ENCODE peak calls at places on chromosomes 5 and 9, in eight cellular contexts. T is IMR-90, V is spleen, U is sigmoid colon, S is stomach, Z is breast epithelium, D is ovary, Y is uterus. Q is an unnamed sample.

GRCh38 chr5:138544171-138545134 is 1.4 kb upstream of the ETF1 start:
- DNase-seq in T (peak; percentile 47), V (no peak), U (peak; percentile 75), S (no peak), Z (no peak), D (peak; percentile 44), Y (no peak), Q (no peak)

GRCh38 chr5:137206030-137206715 is 293.0 kb downstream of the SPOCK1 start:
- DNase-seq in T (peak; percentile 35), V (no peak), U (no peak), S (peak; percentile 35), Z (no peak), D (no peak), Y (no peak), Q (no peak)

GRCh38 chr5:95954716-95955115 is 6.9 kb downstream of the ELL2 start:
- DNase-seq in T (peak; percentile 73), V (no peak), U (no peak), S (no peak), Z (no peak), D (no peak), Y (no peak), Q (no peak)

GRCh38 chr5:15513379-15513778 is 13.4 kb downstream of the FBXL7 start:
- DNase-seq in T (no peak), V (no peak), U (no peak), S (no peak), Z (no peak), D (no peak), Y (no peak), Q (no peak)

GRCh38 chr5:4817742-4818141 is 322.4 kb upstream of the ADAMTS16 start:
- DNase-seq in T (no peak), V (no peak), U (no peak), S (no peak), Z (no peak), D (no peak), Y (no peak), Q (no peak)

GRCh38 chr9:99040911-99041582 is 63.9 kb upstream of the TGFBR1 start:
- DNase-seq in T (peak; percentile 87), V (no peak), U (no peak), S (no peak), Z (no peak), D (no peak), Y (no peak), Q (no peak)

GRCh38 chr5:137190441-137190840 is 308.7 kb downstream of the SPOCK1 start:
- DNase-seq in T (peak; percentile 19), V (no peak), U (no peak), S (no peak), Z (no peak), D (no peak), Y (no peak), Q (no peak)

GRCh38 chr5:177427211-177427822 is 841 bp downstream of the GRK6 start:
- DNase-seq in T (no peak), V (peak; percentile 82), U (no peak), S (no peak), Z (no peak), D (no peak), Y (no peak), Q (no peak)

GRCh38 chr9:38347946-38348345 is 44.6 kb upstream of the ALDH1B1 start:
- DNase-seq in T (no peak), V (peak; percentile 25), U (no peak), S (no peak), Z (no peak), D (no peak), Y (no peak), Q (no peak)

GRCh38 chr5:159605585-159605984 is 275.3 kb upstream of the IL12B start:
- DNase-seq in T (no peak), V (no peak), U (no peak), S (no peak), Z (no peak), D (peak; percentile 28), Y (no peak), Q (no peak)

GRCh38 chr5:88707216-88707965 is 175.6 kb downstream of the MEF2C start:
- DNase-seq in T (peak; percentile 6), V (no peak), U (no peak), S (no peak), Z (no peak), D (no peak), Y (no peak), Q (no peak)

GRCh38 chr5:141001466-141001853 is 35.2 kb downstream of the PCDHAC2 start:
- DNase-seq in T (no peak), V (no peak), U (no peak), S (no peak), Z (no peak), D (no peak), Y (peak; percentile 19), Q (no peak)

GRCh38 chr9:4262735-4263141 is 37.1 kb downstream of the GLIS3 start:
- DNase-seq in T (peak; percentile 87), V (no peak), U (no peak), S (no peak), Z (no peak), D (no peak), Y (no peak), Q (no peak)

GRCh38 chr5:174242573-174242972 is 197.1 kb downstream of the NSG2 start:
- DNase-seq in T (no peak), V (no peak), U (no peak), S (no peak), Z (no peak), D (no peak), Y (no peak), Q (no peak)

GRCh38 chr9:22813520-22813919 is 366.9 kb downstream of the DMRTA1 start:
- DNase-seq in T (peak; percentile 52), V (no peak), U (no peak), S (no peak), Z (no peak), D (no peak), Y (no peak), Q (no peak)

GRCh38 chr5:110105692-110106091 is 416.0 kb downstream of the MAN2A1 start:
- DNase-seq in T (no peak), V (no peak), U (peak; percentile 59), S (peak; percentile 28), Z (no peak), D (no peak), Y (no peak), Q (no peak)

GRCh38 chr5:59525957-59526356 is 367.6 kb downstream of the PDE4D start:
- DNase-seq in T (peak; percentile 51), V (no peak), U (no peak), S (no peak), Z (no peak), D (no peak), Y (no peak), Q (no peak)

GRCh38 chr9:138006576-138007233 is 129.1 kb downstream of the CACNA1B start:
- DNase-seq in T (no peak), V (peak; percentile 57), U (peak; percentile 40), S (peak; percentile 19), Z (peak; percentile 46), D (no peak), Y (no peak), Q (no peak)
- H3K27me3 ChIP-seq in T (no peaks in the 10 kb centered on the region), V (no peaks in the 10 kb centered on the region), U (no peaks in the 10 kb centered on the region), S (no peaks in the 10 kb centered on the region), Z (no peaks in the 10 kb centered on the region), D (no peaks in the 10 kb centered on the region), Y (no peaks in the 10 kb centered on the region), Q (no peaks in the 10 kb centered on the region)

DNA sequence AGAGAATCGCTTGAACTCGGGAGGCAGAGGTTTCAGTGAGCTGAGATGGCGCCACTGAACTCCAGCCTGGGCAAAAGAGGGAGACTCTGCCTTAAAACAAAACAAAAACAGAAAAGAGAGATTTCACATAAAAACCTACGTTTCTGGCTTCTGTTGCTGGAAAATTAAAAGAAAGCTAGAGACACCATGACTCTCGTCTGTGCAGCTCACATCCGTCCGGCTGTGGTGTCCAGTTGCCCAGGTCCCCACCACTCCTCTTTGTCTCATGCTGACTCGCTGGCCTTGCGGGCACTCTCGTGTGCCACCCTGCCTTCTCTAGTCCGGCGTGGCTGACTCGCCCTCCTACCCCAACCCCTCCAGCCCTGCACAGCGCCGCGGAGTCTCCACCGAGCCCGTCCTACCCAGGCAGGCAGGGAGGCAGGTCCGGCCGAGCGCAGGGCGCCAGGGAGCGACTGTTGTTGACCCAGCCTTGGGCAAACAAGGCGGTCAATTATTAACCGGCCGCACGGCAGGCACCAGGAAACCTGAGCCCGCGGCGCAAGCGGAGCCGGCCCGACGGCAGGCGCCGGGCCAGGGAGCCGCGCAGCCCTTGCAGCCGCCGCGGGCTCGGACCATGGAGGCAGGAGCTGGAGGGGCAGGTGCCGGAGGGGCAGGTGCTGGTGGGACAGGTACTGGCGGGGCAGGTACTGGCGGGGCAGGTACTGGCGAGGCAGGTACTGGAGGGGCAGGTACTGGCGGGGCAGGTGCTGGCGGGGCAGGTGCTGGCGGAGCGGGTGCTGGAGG is at the start of gene PRRT1B:
- DNase-seq in T (no peak), V (no peak), U (no peak), S (peak; percentile 94), Z (peak; percentile 83), D (no peak), Y (no peak), Q (no peak)
- TF ChIP-seq POLR2A in T (no peak), V (no peak), U (no peak), S (no peak), Z (no peak), D (no peak), Y (no peak), Q (no peak)

DNA sequence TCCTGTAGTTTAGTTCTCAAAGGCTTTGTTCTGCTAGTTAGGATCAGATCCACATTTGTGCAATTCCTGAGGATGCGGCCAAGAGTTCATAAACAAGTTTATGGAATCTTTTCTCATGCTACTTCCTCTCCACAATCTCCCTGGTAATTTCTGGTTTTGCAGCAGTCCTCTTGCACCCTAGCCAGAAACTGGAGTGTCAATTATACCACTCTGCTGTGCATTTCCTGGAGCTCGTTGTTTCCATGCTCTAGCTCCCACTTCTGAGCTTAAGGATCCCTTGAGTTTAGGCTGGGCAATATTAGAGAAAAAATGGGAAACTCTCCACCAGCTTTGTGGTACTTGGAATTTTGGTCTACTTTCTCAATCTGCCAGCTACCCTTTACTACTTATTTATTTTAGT is 474.7 kb downstream of the DIRAS2 start:
- DNase-seq in T (no peak), V (no peak), U (no peak), S (no peak), Z (no peak), D (no peak), Y (no peak), Q (no peak)
- H3K27me3 ChIP-seq in T (no peaks in the 10 kb centered on the region), V (no peaks in the 10 kb centered on the region), U (no peaks in the 10 kb centered on the region), S (no peaks in the 10 kb centered on the region), Z (no peaks in the 10 kb centered on the region), D (no peaks in the 10 kb centered on the region), Y (no peaks in the 10 kb centered on the region), Q (no peaks in the 10 kb centered on the region)

GRCh38 chr9:130556396-130557076 is 22.8 kb upstream of the FUBP3 start:
- DNase-seq in T (no peak), V (peak; percentile 37), U (no peak), S (no peak), Z (no peak), D (no peak), Y (no peak), Q (no peak)

GRCh38 chr9:130557077-130557468 is 22.3 kb upstream of the FUBP3 start:
- DNase-seq in T (no peak), V (peak; percentile 16), U (no peak), S (no peak), Z (no peak), D (no peak), Y (no peak), Q (no peak)

GRCh38 chr9:130554606-130555005 is 24.8 kb upstream of the FUBP3 start:
- DNase-seq in T (no peak), V (no peak), U (no peak), S (no peak), Z (no peak), D (no peak), Y (no peak), Q (no peak)

GRCh38 chr9:130555061-130555460 is 24.3 kb upstream of the FUBP3 start:
- DNase-seq in T (no peak), V (no peak), U (no peak), S (no peak), Z (no peak), D (no peak), Y (no peak), Q (no peak)

GRCh38 chr9:130555968-130556367 is 23.4 kb upstream of the FUBP3 start:
- DNase-seq in T (no peak), V (peak; percentile 15), U (no peak), S (no peak), Z (no peak), D (no peak), Y (no peak), Q (no peak)
- TF ChIP-seq POLR2A in T (no peak), V (no peak), U (no peak), S (no peak), Z (no peak), D (no peak), Y (no peak), Q (no peak)

Q was measured in esophagus squamous epithelium.